ENCODE peak calls at places on chromosome 1, in ten cellular contexts. H is NCI-H1436; S is fibroblast of mammary gland; Z is central memory CD4-positive, alpha-beta T cell; K is H9; C is EL; W is fibroblast of gingiva; M is effector memory CD4-positive, alpha-beta T cell; A is hippocampal formation; R is breast epithelium. N is an unnamed sample.

GRCh38 chr1:9542425-9542824 is 3.2 kb downstream of the SLC25A33 start:
- DNase-seq in H (no peak), S (peak), Z (no peak), K (no peak), C (peak), W (peak), M (no peak), A (no peak), R (no peak), N (peak)

GRCh38 chr1:233598891-233599541 is 14.9 kb upstream of the KCNK1 start:
- DNase-seq in H (no peak), S (no peak), Z (no peak), K (no peak), C (no peak), W (no peak), M (no peak), A (no peak), R (no peak), N (no peak)

GRCh38 chr1:153877112-153877511 is 45.7 kb downstream of the GATAD2B start:
- DNase-seq in H (no peak), S (no peak), Z (no peak), K (no peak), C (no peak), W (no peak), M (no peak), A (no peak), R (no peak), N (no peak)

GRCh38 chr1:172239894-172240293 is 180.6 kb upstream of the C1orf105 start:
- DNase-seq in H (no peak), S (no peak), Z (no peak), K (no peak), C (no peak), W (no peak), M (no peak), A (no peak), R (no peak), N (peak)

GRCh38 chr1:244863491-244864252 is 671 bp downstream of the HNRNPU start:
- DNase-seq in H (no peak), S (peak), Z (no peak), K (no peak), C (no peak), W (no peak), M (no peak), A (no peak), R (peak), N (no peak)

GRCh38 chr1:45395051-45395450 is 54.8 kb upstream of the MUTYH start:
- DNase-seq in H (no peak), S (no peak), Z (no peak), K (no peak), C (no peak), W (no peak), M (no peak), A (no peak), R (no peak), N (no peak)

GRCh38 chr1:173342766-173343165 is 134.4 kb upstream of the PRDX6 start:
- DNase-seq in H (no peak), S (peak), Z (no peak), K (no peak), C (no peak), W (no peak), M (no peak), A (no peak), R (no peak), N (no peak)

GRCh38 chr1:27789511-27790154 is 16.6 kb downstream of the STX12 start:
- DNase-seq in H (no peak), S (peak), Z (no peak), K (no peak), C (peak), W (peak), M (no peak), A (no peak), R (no peak), N (peak)

GRCh38 chr1:22236151-22236550 is 93.3 kb upstream of the WNT4 start:
- DNase-seq in H (peak), S (no peak), Z (no peak), K (no peak), C (no peak), W (no peak), M (no peak), A (no peak), R (no peak), N (no peak)

GRCh38 chr1:171801395-171801990 is 20.0 kb downstream of the METTL13 start:
- DNase-seq in H (peak), S (peak), Z (no peak), K (peak), C (peak), W (peak), M (no peak), A (no peak), R (no peak), N (peak)

GRCh38 chr1:1428174-1428573 is 7.1 kb upstream of the ANKRD65 start:
- DNase-seq in H (no peak), S (no peak), Z (no peak), K (peak), C (no peak), W (no peak), M (no peak), A (no peak), R (no peak), N (no peak)

GRCh38 chr1:35120458-35121133 is 41.4 kb downstream of the ZMYM1 start:
- DNase-seq in H (no peak), S (peak), Z (no peak), K (peak), C (peak), W (no peak), M (no peak), A (no peak), R (no peak), N (no peak)

GRCh38 chr1:154419620-154420020 is 14.5 kb downstream of the IL6R start:
- DNase-seq in H (no peak), S (peak), Z (peak), K (no peak), C (peak), W (peak), M (no peak), A (peak), R (peak), N (peak)

GRCh38 chr1:86750076-86750475 is 45.7 kb downstream of the SH3GLB1 start:
- DNase-seq in H (no peak), S (peak), Z (no peak), K (no peak), C (no peak), W (no peak), M (no peak), A (no peak), R (no peak), N (no peak)

GRCh38 chr1:41882068-41882477 is 36.6 kb downstream of the HIVEP3 start:
- DNase-seq in H (no peak), S (no peak), Z (no peak), K (no peak), C (no peak), W (no peak), M (no peak), A (no peak), R (peak), N (no peak)

GRCh38 chr1:65762081-65762862 is 30.4 kb upstream of the PDE4B start:
- DNase-seq in H (no peak), S (peak), Z (no peak), K (peak), C (peak), W (peak), M (no peak), A (no peak), R (no peak), N (no peak)

GRCh38 chr1:233908092-233908491 is 3.6 kb downstream of the SLC35F3 start:
- DNase-seq in H (no peak), S (no peak), Z (no peak), K (no peak), C (no peak), W (no peak), M (no peak), A (no peak), R (no peak), N (no peak)

GRCh38 chr1:179637211-179637860 is 45.7 kb downstream of the TDRD5 start:
- DNase-seq in H (no peak), S (no peak), Z (no peak), K (no peak), C (no peak), W (no peak), M (no peak), A (no peak), R (no peak), N (no peak)

GRCh38 chr1:30284728-30285460 is 438.5 kb downstream of the MATN1 start:
- DNase-seq in H (no peak), S (no peak), Z (no peak), K (no peak), C (no peak), W (no peak), M (no peak), A (no peak), R (no peak), N (no peak)

GRCh38 chr1:109298666-109299086 is 8.1 kb downstream of the MYBPHL start:
- DNase-seq in H (no peak), S (peak), Z (no peak), K (no peak), C (peak), W (no peak), M (no peak), A (peak), R (peak), N (peak)

GRCh38 chr1:110636149-110636935 is 30.2 kb upstream of the KCNA2 start:
- DNase-seq in H (no peak), S (no peak), Z (peak), K (no peak), C (no peak), W (no peak), M (no peak), A (no peak), R (no peak), N (no peak)

GRCh38 chr1:110425196-110425595 is 17.7 kb upstream of the LAMTOR5 start:
- DNase-seq in H (no peak), S (no peak), Z (no peak), K (no peak), C (no peak), W (no peak), M (no peak), A (no peak), R (no peak), N (no peak)

GRCh38 chr1:85612704-85613361 is 32.3 kb downstream of the CCN1 start:
- DNase-seq in H (no peak), S (peak), Z (no peak), K (peak), C (peak), W (peak), M (no peak), A (no peak), R (no peak), N (no peak)

GRCh38 chr1:209769171-209769904 is 13.5 kb downstream of the TRAF3IP3 start:
- DNase-seq in H (no peak), S (peak), Z (peak), K (no peak), C (peak), W (peak), M (peak), A (no peak), R (peak), N (peak)

GRCh38 chr1:94094466-94095111 is 26.4 kb downstream of the ABCA4 start:
- DNase-seq in H (no peak), S (peak), Z (no peak), K (no peak), C (peak), W (peak), M (no peak), A (peak), R (peak), N (peak)

GRCh38 chr1:157348538-157349480 is 203.5 kb downstream of the FCRL5 start:
- DNase-seq in H (no peak), S (no peak), Z (no peak), K (no peak), C (no peak), W (no peak), M (no peak), A (no peak), R (no peak), N (no peak)

N was measured in globus pallidus.